ENCODE peak calls at places on chromosomes 2 and 18, in eight cellular contexts. K is AG04449, N is GM13976, M is posterior cingulate gyrus, I is body of pancreas, B is kidney epithelial cell, Z is GM12865, Q is dermis blood vessel endothelial cell. J is an unnamed sample.

GRCh38 chr2:13018490-13018889 is 301.8 kb downstream of the TRIB2 start:
- DNase-seq in K (no peak), N (no peak), M (no peak), I (no peak), B (no peak), Z (no peak), Q (no peak), J (no peak)

GRCh38 chr2:8761529-8762164 is 75.8 kb downstream of the KIDINS220 start:
- DNase-seq in K (no peak), N (peak; percentile 60), M (no peak), I (no peak), B (no peak), Z (peak; percentile 47), Q (peak; percentile 52), J (no peak)

GRCh38 chr2:30354621-30355020 is 92.4 kb upstream of the LCLAT1 start:
- DNase-seq in K (no peak), N (no peak), M (no peak), I (no peak), B (no peak), Z (no peak), Q (no peak), J (no peak)

GRCh38 chr2:201235865-201236811 is 24.2 kb upstream of the CASP8 start:
- DNase-seq in K (peak; percentile 68), N (peak; percentile 51), M (no peak), I (peak; percentile 37), B (no peak), Z (peak; percentile 76), Q (peak; percentile 79), J (no peak)

GRCh38 chr2:238066218-238066617 is 5.4 kb downstream of the SCLY start:
- DNase-seq in K (no peak), N (no peak), M (no peak), I (no peak), B (no peak), Z (no peak), Q (no peak), J (no peak)

GRCh38 chr18:24027156-24027555 is 12.6 kb downstream of the TTC39C start:
- DNase-seq in K (peak; percentile 45), N (no peak), M (no peak), I (no peak), B (no peak), Z (no peak), Q (no peak), J (no peak)

GRCh38 chr2:223644116-223644515 is 42.0 kb upstream of the SCG2 start:
- DNase-seq in K (no peak), N (no peak), M (no peak), I (no peak), B (no peak), Z (no peak), Q (peak; percentile 66), J (no peak)

GRCh38 chr2:5467506-5467905 is 224.7 kb upstream of the SOX11 start:
- DNase-seq in K (no peak), N (no peak), M (no peak), I (no peak), B (no peak), Z (no peak), Q (no peak), J (no peak)

GRCh38 chr18:408367-408766 is 92.1 kb downstream of the COLEC12 start:
- DNase-seq in K (no peak), N (no peak), M (no peak), I (no peak), B (no peak), Z (no peak), Q (no peak), J (no peak)

GRCh38 chr2:1731512-1731962 is 12.8 kb downstream of the PXDN start:
- DNase-seq in K (no peak), N (no peak), M (no peak), I (no peak), B (no peak), Z (no peak), Q (peak; percentile 38), J (no peak)

GRCh38 chr2:128593518-128594272 is 275.0 kb upstream of the HS6ST1 start:
- DNase-seq in K (no peak), N (no peak), M (peak; percentile 24), I (no peak), B (peak; percentile 21), Z (no peak), Q (no peak), J (no peak)